ENCODE peak calls at places on chromosomes 6 and 20, in five cellular contexts. One of them, this sample, is unnamed.

GRCh38 chr6:164108869-164109769 is 694.6 kb downstream of the QKI start:
- DNase-seq in IMR-90: no peak
- DNase-seq in trophoblast cell: peak; percentile 86
- DNase-seq in H1: no peak
- DNase-seq in neuronal stem cell: no peak
- DNase-seq in this sample: peak; percentile 63

GRCh38 chr6:53767941-53768340 is 26.9 kb upstream of the LRRC1 start:
- DNase-seq in neuronal stem cell: no peak
- DNase-seq in H1: no peak
- DNase-seq in IMR-90: no peak
- DNase-seq in trophoblast cell: no peak
- DNase-seq in this sample: no peak

GRCh38 chr6:163850874-163851273 is 436.4 kb downstream of the QKI start:
- DNase-seq in neuronal stem cell: no peak
- DNase-seq in H1: no peak
- DNase-seq in IMR-90: no peak
- DNase-seq in trophoblast cell: no peak
- DNase-seq in this sample: no peak

GRCh38 chr20:32585011-32585518 is at the start of gene NOL4L:
- DNase-seq in neuronal stem cell: no peak
- DNase-seq in IMR-90: no peak
- DNase-seq in H1: no peak
- DNase-seq in trophoblast cell: no peak
- DNase-seq in this sample: peak; percentile 32

GRCh38 chr6:43973351-43973750 is 153.9 kb downstream of the MRPL14 start:
- DNase-seq in trophoblast cell: no peak
- DNase-seq in neuronal stem cell: no peak
- DNase-seq in H1: no peak
- DNase-seq in IMR-90: no peak
- DNase-seq in this sample: no peak

GRCh38 chr6:15945593-15946159 is 183.2 kb upstream of the MYLIP start:
- DNase-seq in H1: no peak
- DNase-seq in IMR-90: peak; percentile 4
- DNase-seq in trophoblast cell: no peak
- DNase-seq in neuronal stem cell: no peak
- DNase-seq in this sample: peak; percentile 35

GRCh38 chr20:32706486-32706885 is 32.7 kb upstream of the C20orf203 start:
- DNase-seq in H1: no peak
- DNase-seq in neuronal stem cell: no peak
- DNase-seq in IMR-90: no peak
- DNase-seq in trophoblast cell: no peak
- DNase-seq in this sample: no peak

GRCh38 chr6:43923376-43924221 is 153.6 kb downstream of the VEGFA start:
- DNase-seq in neuronal stem cell: no peak
- DNase-seq in H1: no peak
- DNase-seq in IMR-90: peak; percentile 56
- DNase-seq in trophoblast cell: no peak
- DNase-seq in this sample: no peak

GRCh38 chr6:113651120-113651519 is 206.0 kb upstream of the MARCKS start:
- DNase-seq in IMR-90: no peak
- DNase-seq in trophoblast cell: no peak
- DNase-seq in neuronal stem cell: no peak
- DNase-seq in H1: no peak
- DNase-seq in this sample: no peak

GRCh38 chr6:144646066-144646800 is 361.1 kb downstream of the UTRN start:
- DNase-seq in IMR-90: peak; percentile 34
- DNase-seq in trophoblast cell: no peak
- DNase-seq in neuronal stem cell: no peak
- DNase-seq in H1: no peak
- DNase-seq in this sample: no peak

GRCh38 chr6:111406200-111406711 is 76.8 kb downstream of the REV3L start:
- DNase-seq in H1: no peak
- DNase-seq in trophoblast cell: no peak
- DNase-seq in IMR-90: no peak
- DNase-seq in neuronal stem cell: no peak
- DNase-seq in this sample: no peak

GRCh38 chr6:129314575-129314974 is 395.4 kb downstream of the ARHGAP18 start:
- DNase-seq in IMR-90: no peak
- DNase-seq in neuronal stem cell: no peak
- DNase-seq in H1: no peak
- DNase-seq in trophoblast cell: no peak
- DNase-seq in this sample: no peak

GRCh38 chr20:34389206-34389953 is 26.3 kb downstream of the ITCH start:
- DNase-seq in neuronal stem cell: no peak
- DNase-seq in trophoblast cell: no peak
- DNase-seq in H1: no peak
- DNase-seq in IMR-90: no peak
- DNase-seq in this sample: no peak

GRCh38 chr20:37282558-37282957 is 6.9 kb upstream of the MANBAL start:
- DNase-seq in neuronal stem cell: no peak
- DNase-seq in IMR-90: peak; percentile 81
- DNase-seq in H1: no peak
- DNase-seq in trophoblast cell: peak; percentile 26
- DNase-seq in this sample: peak; percentile 77

GRCh38 chr6:12013368-12013617 is 1.2 kb downstream of the HIVEP1 start:
- DNase-seq in trophoblast cell: no peak
- DNase-seq in neuronal stem cell: no peak
- DNase-seq in H1: no peak
- DNase-seq in IMR-90: no peak
- DNase-seq in this sample: no peak

GRCh38 chr6:108492131-108492766 is 68.5 kb upstream of the FOXO3 start:
- DNase-seq in neuronal stem cell: peak; percentile 26
- DNase-seq in IMR-90: peak; percentile 54
- DNase-seq in trophoblast cell: peak; percentile 2
- DNase-seq in H1: no peak
- DNase-seq in this sample: peak; percentile 57

GRCh38 chr20:40673442-40673841 is 15.6 kb downstream of the MAFB start:
- DNase-seq in H1: no peak
- DNase-seq in trophoblast cell: no peak
- DNase-seq in neuronal stem cell: no peak
- DNase-seq in IMR-90: no peak
- DNase-seq in this sample: no peak

GRCh38 chr6:69421986-69422385 is 374.8 kb downstream of the LMBRD1 start:
- DNase-seq in neuronal stem cell: no peak
- DNase-seq in IMR-90: no peak
- DNase-seq in trophoblast cell: no peak
- DNase-seq in H1: no peak
- DNase-seq in this sample: no peak

GRCh38 chr20:4896119-4896700 is 105.1 kb downstream of the SLC23A2 start:
- DNase-seq in neuronal stem cell: no peak
- DNase-seq in H1: no peak
- DNase-seq in trophoblast cell: no peak
- DNase-seq in IMR-90: no peak
- DNase-seq in this sample: no peak

GRCh38 chr6:39088331-39088730 is 26.7 kb downstream of the SAYSD1 start:
- DNase-seq in trophoblast cell: peak; percentile 15
- DNase-seq in H1: peak; percentile 50
- DNase-seq in IMR-90: peak; percentile 68
- DNase-seq in neuronal stem cell: peak; percentile 73
- DNase-seq in this sample: peak; percentile 59

GRCh38 chr20:52783769-52784168 is 188.4 kb upstream of the TSHZ2 start:
- DNase-seq in IMR-90: no peak
- DNase-seq in neuronal stem cell: no peak
- DNase-seq in H1: peak; percentile 19
- DNase-seq in trophoblast cell: no peak
- DNase-seq in this sample: peak; percentile 4

GRCh38 chr6:217048-217659 is 75.1 kb upstream of the DUSP22 start:
- DNase-seq in neuronal stem cell: no peak
- DNase-seq in trophoblast cell: no peak
- DNase-seq in H1: peak; percentile 36
- DNase-seq in IMR-90: no peak
- DNase-seq in this sample: no peak

GRCh38 chr20:54382419-54382818 is 93.0 kb upstream of the DOK5 start:
- DNase-seq in neuronal stem cell: no peak
- DNase-seq in trophoblast cell: no peak
- DNase-seq in H1: no peak
- DNase-seq in IMR-90: no peak
- DNase-seq in this sample: no peak

GRCh38 chr20:59082077-59082740 is 39.6 kb upstream of the PRELID3B start:
- DNase-seq in H1: no peak
- DNase-seq in neuronal stem cell: no peak
- DNase-seq in trophoblast cell: peak; percentile 80
- DNase-seq in IMR-90: peak; percentile 84
- DNase-seq in this sample: no peak

GRCh38 chr6:14092861-14093789 is 24.4 kb upstream of the CD83 start:
- DNase-seq in trophoblast cell: no peak
- DNase-seq in IMR-90: no peak
- DNase-seq in H1: no peak
- DNase-seq in neuronal stem cell: no peak
- DNase-seq in this sample: no peak

GRCh38 chr6:18506387-18507017 is 119.4 kb downstream of the RNF144B start:
- DNase-seq in trophoblast cell: no peak
- DNase-seq in H1: no peak
- DNase-seq in neuronal stem cell: no peak
- DNase-seq in IMR-90: peak; percentile 43
- DNase-seq in this sample: peak; percentile 9

GRCh38 chr6:66865771-66866170 is 1158.7 kb upstream of the EYS start:
- DNase-seq in IMR-90: no peak
- DNase-seq in H1: no peak
- DNase-seq in trophoblast cell: no peak
- DNase-seq in neuronal stem cell: no peak
- DNase-seq in this sample: no peak

GRCh38 chr20:37343212-37343993 is 2.5 kb upstream of the SRC start:
- DNase-seq in H1: no peak
- DNase-seq in IMR-90: no peak
- DNase-seq in neuronal stem cell: no peak
- DNase-seq in trophoblast cell: no peak
- DNase-seq in this sample: no peak

GRCh38 chr20:1327241-1327653 is 1.7 kb downstream of the SDCBP2 start:
- DNase-seq in H1: no peak
- DNase-seq in neuronal stem cell: no peak
- DNase-seq in trophoblast cell: no peak
- DNase-seq in IMR-90: peak; percentile 79
- DNase-seq in this sample: peak; percentile 81

GRCh38 chr20:1327827-1328679 is 886 bp downstream of the SDCBP2 start:
- DNase-seq in neuronal stem cell: no peak
- DNase-seq in IMR-90: no peak
- DNase-seq in H1: no peak
- DNase-seq in trophoblast cell: no peak
- DNase-seq in this sample: no peak

GRCh38 chr20:1331101-1331500 is 2.2 kb upstream of the SDCBP2 start:
- DNase-seq in H1: no peak
- DNase-seq in IMR-90: no peak
- DNase-seq in neuronal stem cell: no peak
- DNase-seq in trophoblast cell: no peak
- DNase-seq in this sample: no peak

GRCh38 chr20:1330075-1330830 is 1.3 kb upstream of the SDCBP2 start:
- DNase-seq in trophoblast cell: no peak
- DNase-seq in H1: no peak
- DNase-seq in IMR-90: no peak
- DNase-seq in neuronal stem cell: no peak
- DNase-seq in this sample: no peak

GRCh38 chr20:1328680-1329330 is at the start of gene SDCBP2:
- DNase-seq in trophoblast cell: no peak
- DNase-seq in H1: no peak
- DNase-seq in neuronal stem cell: no peak
- DNase-seq in IMR-90: no peak
- DNase-seq in this sample: no peak
- H3K4me3 ChIP-seq in trophoblast cell: no peak within 1 kb of the TSS
- H3K4me3 ChIP-seq in H1: no peak within 1 kb of the TSS
- H3K4me3 ChIP-seq in neuronal stem cell: no peak within 1 kb of the TSS
- H3K4me3 ChIP-seq in IMR-90: no peak within 1 kb of the TSS
- H3K4me3 ChIP-seq in this sample: peak within 1 kb of the TSS; percentile 89

GRCh38 chr6:87881342-87881895 is 166.2 kb upstream of the SPACA1 start:
- DNase-seq in trophoblast cell: no peak
- DNase-seq in H1: no peak
- DNase-seq in IMR-90: no peak
- DNase-seq in neuronal stem cell: no peak
- DNase-seq in this sample: no peak

GRCh38 chr6:87879144-87879861 is 168.3 kb upstream of the SPACA1 start:
- DNase-seq in H1: no peak
- DNase-seq in IMR-90: no peak
- DNase-seq in trophoblast cell: no peak
- DNase-seq in neuronal stem cell: no peak
- DNase-seq in this sample: no peak

GRCh38 chr6:87887266-87887665 is 160.4 kb upstream of the SPACA1 start:
- DNase-seq in trophoblast cell: no peak
- DNase-seq in IMR-90: no peak
- DNase-seq in neuronal stem cell: no peak
- DNase-seq in H1: no peak
- DNase-seq in this sample: no peak

GRCh38 chr6:87884203-87884602 is 163.4 kb upstream of the SPACA1 start:
- DNase-seq in trophoblast cell: no peak
- DNase-seq in IMR-90: no peak
- DNase-seq in neuronal stem cell: no peak
- DNase-seq in H1: no peak
- DNase-seq in this sample: no peak
- H4K91ac ChIP-seq in trophoblast cell: no peak overlapping the region
- H4K91ac ChIP-seq in IMR-90: no peak overlapping the region
- H4K91ac ChIP-seq in neuronal stem cell: no peak overlapping the region
- H4K91ac ChIP-seq in H1: no peak overlapping the region
- H4K91ac ChIP-seq in this sample: no peak overlapping the region

GRCh38 chr6:135012764-135013163 is 41.9 kb downstream of the HBS1L start:
- DNase-seq in H1: no peak
- DNase-seq in trophoblast cell: no peak
- DNase-seq in IMR-90: peak; percentile 84
- DNase-seq in neuronal stem cell: no peak
- DNase-seq in this sample: no peak

GRCh38 chr6:135012349-135012748 is 42.3 kb downstream of the HBS1L start:
- DNase-seq in H1: no peak
- DNase-seq in neuronal stem cell: no peak
- DNase-seq in trophoblast cell: no peak
- DNase-seq in IMR-90: no peak
- DNase-seq in this sample: no peak

GRCh38 chr6:135014353-135014832 is 40.2 kb downstream of the HBS1L start:
- DNase-seq in neuronal stem cell: no peak
- DNase-seq in trophoblast cell: no peak
- DNase-seq in H1: no peak
- DNase-seq in IMR-90: no peak
- DNase-seq in this sample: no peak

GRCh38 chr6:135008941-135009290 is 45.7 kb downstream of the HBS1L start:
- DNase-seq in trophoblast cell: no peak
- DNase-seq in H1: no peak
- DNase-seq in IMR-90: no peak
- DNase-seq in neuronal stem cell: no peak
- DNase-seq in this sample: no peak

DNA sequence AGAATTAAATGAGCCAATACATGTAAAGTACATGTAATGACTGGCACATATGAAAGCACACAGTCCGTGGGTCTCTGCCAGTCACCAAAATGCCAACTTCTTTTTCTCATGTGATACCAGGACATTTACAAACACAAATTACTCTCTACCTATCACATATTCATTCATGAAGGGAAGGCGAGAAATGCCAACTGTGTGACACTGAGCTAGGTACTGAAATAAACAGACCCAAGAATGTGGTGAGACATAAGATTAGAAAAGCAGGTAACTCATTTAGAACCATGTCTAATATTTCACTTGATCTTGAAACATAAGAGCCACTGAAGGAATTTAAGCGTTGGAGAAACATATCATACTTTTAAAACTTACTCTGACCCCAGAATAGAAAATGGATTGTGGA is 41.4 kb downstream of the HBS1L start:
- DNase-seq in IMR-90: no peak
- DNase-seq in trophoblast cell: no peak
- DNase-seq in neuronal stem cell: no peak
- DNase-seq in H1: no peak
- DNase-seq in this sample: no peak
- H3K4me3 ChIP-seq in IMR-90: no peak overlapping the region
- H3K4me3 ChIP-seq in trophoblast cell: no peak overlapping the region
- H3K4me3 ChIP-seq in neuronal stem cell: no peak overlapping the region
- H3K4me3 ChIP-seq in H1: no peak overlapping the region
- H3K4me3 ChIP-seq in this sample: no peak overlapping the region

GRCh38 chr20:45890077-45890996 is 671 bp downstream of the NEURL2 start:
- DNase-seq in trophoblast cell: peak; percentile 80
- DNase-seq in H1: peak; percentile 43
- DNase-seq in IMR-90: peak; percentile 78
- DNase-seq in neuronal stem cell: peak; percentile 67
- DNase-seq in this sample: peak; percentile 90
- H4K91ac ChIP-seq in trophoblast cell: peak overlapping the region; percentile 56
- H4K91ac ChIP-seq in H1: peak overlapping the region; percentile 74
- H4K91ac ChIP-seq in IMR-90: peak overlapping the region; percentile 70
- H4K91ac ChIP-seq in neuronal stem cell: no peak overlapping the region
- H4K91ac ChIP-seq in this sample: peak overlapping the region; percentile 74

This sample was measured in mesenchymal stem cell.